ENCODE peak calls at places on chromosomes 16 and 17, in nine cellular contexts. V is body of pancreas, S is suprapubic skin, U is GM12878, H is transverse colon, E is A549, D is esophagus squamous epithelium, R is K562, T is endothelial cell of umbilical vein. B is an unnamed sample.

GRCh38 chr17:28145348-28145747 is 102.9 kb downstream of the NLK start:
- DNase-seq in S (no peak), U (no peak), E (no peak), D (no peak), H (no peak), R (no peak), V (no peak), T (no peak), B (no peak)

GRCh38 chr17:44794699-44795413 is 35.2 kb downstream of the GJC1 start:
- DNase-seq in S (no peak), T (peak), U (no peak), E (peak), D (no peak), V (no peak), R (no peak), H (no peak), B (no peak)

GRCh38 chr17:2383628-2384167 is 17.2 kb downstream of the MNT start:
- DNase-seq in E (no peak), S (no peak), D (no peak), V (no peak), T (no peak), H (no peak), R (no peak), U (no peak), B (no peak)

GRCh38 chr16:4882633-4883285 is 35.5 kb downstream of the UBN1 start:
- DNase-seq in V (peak), T (no peak), H (no peak), R (no peak), D (no peak), U (no peak), S (no peak), E (no peak), B (peak)

GRCh38 chr17:32772453-32773025 is 104.4 kb downstream of the MYO1D start:
- DNase-seq in S (no peak), H (no peak), R (no peak), D (no peak), U (peak), T (no peak), E (no peak), V (no peak), B (no peak)

GRCh38 chr16:82867425-82867824 is 240.7 kb downstream of the CDH13 start:
- DNase-seq in R (no peak), H (no peak), U (no peak), V (no peak), D (no peak), T (peak), S (no peak), E (no peak), B (no peak)

GRCh38 chr16:8816967-8817662 is 19.5 kb downstream of the PMM2 start:
- DNase-seq in H (no peak), U (no peak), D (no peak), E (no peak), S (no peak), T (no peak), V (no peak), R (no peak), B (no peak)

GRCh38 chr16:50591800-50592771 is 43.9 kb downstream of the NKD1 start:
- DNase-seq in D (no peak), U (no peak), T (no peak), S (no peak), V (peak), E (no peak), H (peak), R (no peak), B (peak)

GRCh38 chr17:65191805-65192740 is 54.9 kb downstream of the RGS9 start:
- DNase-seq in S (no peak), D (no peak), T (peak), U (no peak), H (no peak), V (no peak), E (peak), R (no peak), B (no peak)

GRCh38 chr17:72467841-72468653 is 347.2 kb downstream of the SOX9 start:
- DNase-seq in E (no peak), R (no peak), T (no peak), H (peak), D (no peak), U (no peak), S (no peak), V (peak), B (no peak)

GRCh38 chr16:4402439-4403132 is 13.8 kb downstream of the CORO7 start:
- DNase-seq in T (peak), U (no peak), R (peak), V (peak), D (no peak), E (peak), S (peak), H (peak), B (peak)

GRCh38 chr17:77494664-77495435 is 354.1 kb downstream of the SEC14L1 start:
- DNase-seq in H (peak), E (peak), R (peak), U (no peak), D (no peak), V (peak), S (peak), T (peak), B (peak)

GRCh38 chr17:69761011-69761410 is 314.0 kb upstream of the KCNJ16 start:
- DNase-seq in E (no peak), U (no peak), T (no peak), D (no peak), R (no peak), V (no peak), S (no peak), H (no peak), B (no peak)

GRCh38 chr17:83053779-83054451 is 25.5 kb upstream of the METRNL start:
- DNase-seq in H (no peak), S (no peak), E (no peak), T (no peak), R (no peak), V (peak), U (no peak), D (no peak), B (no peak)

GRCh38 chr16:56777533-56777932 is 47.6 kb downstream of the NUP93 start:
- DNase-seq in S (no peak), H (no peak), V (no peak), T (no peak), E (no peak), U (no peak), D (no peak), R (no peak), B (no peak)

GRCh38 chr16:29007865-29008593 is 23.2 kb downstream of the LAT start:
- DNase-seq in R (peak), H (no peak), U (no peak), E (no peak), T (no peak), V (no peak), D (no peak), S (no peak), B (no peak)

GRCh38 chr17:3689262-3690093 is 6.5 kb downstream of the P2RX5 start:
- DNase-seq in U (no peak), H (no peak), E (no peak), T (no peak), S (no peak), V (no peak), R (no peak), D (no peak), B (no peak)

GRCh38 chr17:64694207-64694606 is 32.1 kb upstream of the SMURF2 start:
- DNase-seq in E (peak), T (peak), D (no peak), U (no peak), S (no peak), V (peak), H (peak), R (no peak), B (peak)

GRCh38 chr17:7124923-7125322 is 10.3 kb upstream of the ASGR2 start:
- DNase-seq in U (no peak), H (no peak), E (no peak), S (no peak), V (no peak), T (no peak), R (no peak), D (no peak), B (peak)

GRCh38 chr17:54991567-54991966 is 23.0 kb downstream of the STXBP4 start:
- DNase-seq in E (no peak), D (no peak), S (no peak), H (no peak), R (no peak), V (no peak), T (no peak), U (no peak), B (no peak)

GRCh38 chr16:88938933-88939813 is 37.8 kb downstream of the CBFA2T3 start:
- DNase-seq in H (no peak), R (no peak), T (no peak), U (no peak), D (no peak), E (no peak), S (no peak), V (no peak), B (no peak)

GRCh38 chr16:27720731-27721547 is 171.0 kb downstream of the KATNIP start:
- DNase-seq in H (no peak), S (no peak), R (no peak), E (no peak), T (no peak), D (no peak), U (no peak), V (no peak), B (no peak)

GRCh38 chr17:27315322-27315721 is 21.4 kb downstream of the WSB1 start:
- DNase-seq in E (no peak), T (no peak), H (peak), R (no peak), S (no peak), D (no peak), U (no peak), V (peak), B (no peak)

GRCh38 chr17:77140878-77141767 is at the start of gene SEC14L1:
- DNase-seq in V (peak), D (no peak), S (peak), H (peak), U (no peak), R (peak), E (no peak), T (no peak), B (peak)

GRCh38 chr16:11687606-11688519 is 19.6 kb downstream of the SNN start:
- DNase-seq in H (no peak), U (no peak), V (no peak), S (peak), T (no peak), E (no peak), D (no peak), R (no peak), B (peak)

GRCh38 chr17:46910179-46910927 is 12.6 kb upstream of the GOSR2 start:
- DNase-seq in D (no peak), H (no peak), U (no peak), T (no peak), R (no peak), E (no peak), V (peak), S (no peak), B (no peak)

GRCh38 chr16:56338566-56339318 is 86.6 kb downstream of the AMFR start:
- DNase-seq in U (no peak), S (no peak), H (no peak), R (no peak), V (no peak), D (no peak), T (no peak), E (no peak), B (no peak)

GRCh38 chr17:75549246-75550138 is 24.0 kb downstream of the LLGL2 start:
- DNase-seq in S (no peak), H (peak), V (peak), T (no peak), E (peak), D (no peak), U (no peak), R (no peak), B (no peak)

GRCh38 chr17:77148959-77149510 is 8.3 kb downstream of the SEC14L1 start:
- DNase-seq in S (no peak), U (no peak), V (peak), D (no peak), T (no peak), E (no peak), R (no peak), H (no peak), B (no peak)

GRCh38 chr16:57810197-57811024 is 8.1 kb upstream of the KIFC3 start:
- DNase-seq in H (peak), R (peak), V (peak), S (peak), U (peak), T (peak), E (peak), D (peak), B (peak)

GRCh38 chr16:10314811-10315210 is 71.0 kb upstream of the ATF7IP2 start:
- DNase-seq in S (no peak), V (no peak), E (no peak), T (no peak), H (no peak), R (no peak), D (no peak), U (no peak), B (no peak)

GRCh38 chr17:7081341-7082062 is 1.5 kb upstream of the CLEC10A start:
- DNase-seq in T (no peak), H (no peak), V (no peak), D (no peak), R (no peak), E (no peak), S (no peak), U (no peak), B (peak)

GRCh38 chr16:54080524-54081008 is 206.0 kb downstream of the IRX3 start:
- DNase-seq in S (no peak), E (peak), D (no peak), T (no peak), V (peak), U (no peak), R (no peak), H (no peak), B (no peak)

GRCh38 chr16:85569615-85570212 is 43.4 kb upstream of the GSE1 start:
- DNase-seq in V (peak), E (no peak), R (peak), T (no peak), D (no peak), H (peak), U (peak), S (no peak), B (no peak)

GRCh38 chr17:62882878-62883277 is 74.8 kb upstream of the MARCHF10 start:
- DNase-seq in U (no peak), T (no peak), H (no peak), E (no peak), S (no peak), R (no peak), D (no peak), V (peak), B (no peak)

GRCh38 chr17:80426671-80427326 is 11.8 kb downstream of the ENDOV start:
- DNase-seq in V (peak), D (no peak), R (peak), T (peak), S (no peak), E (peak), H (peak), U (peak), B (peak)

GRCh38 chr17:79620207-79621038 is 9.6 kb upstream of the RBFOX3 start:
- DNase-seq in V (no peak), S (peak), U (no peak), R (no peak), E (no peak), H (peak), T (no peak), D (no peak), B (peak)

GRCh38 chr17:40063034-40063765 is 435 bp downstream of the THRA start:
- DNase-seq in V (peak), H (peak), T (peak), E (no peak), R (peak), U (no peak), D (no peak), S (peak), B (peak)
- TF ChIP-seq POLR2A in V (peak), H (peak), T (no peak), E (no peak), R (peak), U (no peak), D (no peak), S (no peak), B (peak)

GRCh38 chr17:56832446-56832845 is 1.3 kb downstream of the C17orf67 start:
- DNase-seq in R (no peak), V (no peak), U (no peak), T (no peak), D (no peak), E (no peak), S (no peak), H (no peak), B (no peak)
- H3K27ac ChIP-seq in R (no peak), V (no peak), U (no peak), T (no peak), D (no peak), E (no peak), S (no peak), H (peak), B (no peak)

DNA sequence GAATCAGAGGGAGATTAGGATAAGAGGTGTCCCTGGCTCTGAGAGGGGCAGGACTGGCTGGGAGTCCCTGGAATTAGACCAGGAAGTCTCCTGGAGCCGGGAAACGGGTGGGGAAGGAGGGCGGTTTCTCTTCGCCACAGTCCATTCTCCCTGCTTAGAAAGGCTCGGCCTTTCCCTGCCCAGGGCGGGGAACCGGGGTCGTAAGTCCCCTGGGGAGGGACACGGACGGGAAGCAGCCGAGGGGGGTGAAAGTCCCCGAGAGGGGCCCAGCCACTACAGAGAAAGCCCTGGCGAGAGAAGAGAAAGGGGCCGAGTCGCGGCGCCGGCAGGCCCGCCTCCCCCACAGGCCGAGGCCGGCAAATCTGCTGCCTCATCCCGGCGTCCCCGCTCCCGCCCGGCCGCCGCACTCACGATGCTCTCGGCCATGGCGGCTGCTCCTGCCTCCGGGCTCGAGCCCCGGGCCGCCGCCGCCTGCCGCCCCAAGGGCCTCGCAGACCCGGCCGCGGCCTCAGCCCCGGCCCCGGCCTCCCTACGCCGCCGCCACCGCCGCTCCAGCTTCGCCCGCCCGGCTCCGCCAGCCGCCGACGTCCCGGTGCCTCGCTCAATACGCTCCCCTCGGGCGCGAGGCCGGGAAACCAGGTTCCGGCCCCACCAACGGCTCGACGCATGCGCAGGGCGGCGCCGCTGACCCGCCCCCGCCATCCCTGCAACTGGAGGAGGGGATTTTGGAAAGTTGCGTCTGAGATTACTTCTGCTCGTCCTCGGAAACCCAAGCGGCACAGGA is at the start of the genes NPLOC4 and TSPAN10:
- DNase-seq in T (peak), R (peak), D (no peak), E (peak), U (peak), H (peak), V (peak), S (peak), B (peak)
- TF ChIP-seq POLR2A in T (peak), R (no peak), D (no peak), E (peak), U (peak), H (peak), V (peak), S (peak), B (peak)

GRCh38 chr17:43129671-43130010 is 4.5 kb upstream of the BRCA1 start:
- DNase-seq in R (no peak), D (no peak), S (no peak), E (no peak), V (no peak), T (peak), U (no peak), H (no peak), B (no peak)
- H3K27ac ChIP-seq in R (no peak), D (peak), S (peak), E (no peak), V (peak), T (peak), U (no peak), H (no peak), B (peak)

GRCh38 chr16:31033709-31034492 is 543 bp downstream of the STX4 start:
- DNase-seq in T (peak), H (peak), V (peak), U (peak), R (peak), E (peak), S (peak), D (peak), B (peak)
- TF ChIP-seq POLR2A in T (peak), H (peak), V (peak), U (no peak), R (peak), E (no peak), S (peak), D (no peak), B (peak)

GRCh38 chr17:66461343-66461995 is 159.1 kb downstream of the PRKCA start:
- DNase-seq in S (no peak), E (no peak), R (no peak), U (no peak), H (no peak), D (no peak), V (no peak), T (no peak), B (no peak)

GRCh38 chr17:66464921-66465320 is 162.5 kb downstream of the PRKCA start:
- DNase-seq in E (no peak), U (no peak), D (no peak), V (no peak), S (no peak), T (no peak), H (no peak), R (no peak), B (no peak)

GRCh38 chr17:66460558-66460957 is 158.1 kb downstream of the PRKCA start:
- DNase-seq in D (no peak), H (no peak), T (no peak), U (no peak), V (no peak), E (no peak), S (no peak), R (no peak), B (no peak)

GRCh38 chr17:66459811-66460270 is 157.4 kb downstream of the PRKCA start:
- DNase-seq in U (no peak), S (no peak), T (peak), R (no peak), V (peak), E (peak), D (no peak), H (peak), B (peak)

DNA sequence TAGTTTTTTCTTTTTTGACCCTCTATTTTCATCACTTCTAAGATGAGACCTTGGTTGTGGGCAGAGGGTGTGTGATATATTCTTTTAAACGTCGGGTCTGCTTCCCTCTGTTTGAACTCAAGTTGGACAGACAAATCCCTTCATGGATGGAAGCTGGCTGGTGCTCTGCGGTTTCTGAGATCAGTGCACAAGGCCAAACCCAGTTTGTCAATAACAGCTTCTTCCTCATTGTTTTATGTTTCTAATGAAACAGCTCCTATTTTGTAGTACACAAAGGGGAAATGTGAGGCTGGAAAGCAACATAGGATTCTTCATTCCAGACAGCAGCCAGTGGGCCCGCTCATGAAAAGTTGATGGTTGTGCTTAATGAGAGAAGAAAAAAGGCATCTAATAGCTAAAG is 159.6 kb downstream of the PRKCA start:
- DNase-seq in E (no peak), T (no peak), V (no peak), H (peak), U (no peak), R (no peak), S (no peak), D (no peak), B (no peak)
- H3K27ac ChIP-seq in E (peak), T (peak), V (no peak), H (peak), U (no peak), R (no peak), S (peak), D (no peak), B (no peak)

DNA sequence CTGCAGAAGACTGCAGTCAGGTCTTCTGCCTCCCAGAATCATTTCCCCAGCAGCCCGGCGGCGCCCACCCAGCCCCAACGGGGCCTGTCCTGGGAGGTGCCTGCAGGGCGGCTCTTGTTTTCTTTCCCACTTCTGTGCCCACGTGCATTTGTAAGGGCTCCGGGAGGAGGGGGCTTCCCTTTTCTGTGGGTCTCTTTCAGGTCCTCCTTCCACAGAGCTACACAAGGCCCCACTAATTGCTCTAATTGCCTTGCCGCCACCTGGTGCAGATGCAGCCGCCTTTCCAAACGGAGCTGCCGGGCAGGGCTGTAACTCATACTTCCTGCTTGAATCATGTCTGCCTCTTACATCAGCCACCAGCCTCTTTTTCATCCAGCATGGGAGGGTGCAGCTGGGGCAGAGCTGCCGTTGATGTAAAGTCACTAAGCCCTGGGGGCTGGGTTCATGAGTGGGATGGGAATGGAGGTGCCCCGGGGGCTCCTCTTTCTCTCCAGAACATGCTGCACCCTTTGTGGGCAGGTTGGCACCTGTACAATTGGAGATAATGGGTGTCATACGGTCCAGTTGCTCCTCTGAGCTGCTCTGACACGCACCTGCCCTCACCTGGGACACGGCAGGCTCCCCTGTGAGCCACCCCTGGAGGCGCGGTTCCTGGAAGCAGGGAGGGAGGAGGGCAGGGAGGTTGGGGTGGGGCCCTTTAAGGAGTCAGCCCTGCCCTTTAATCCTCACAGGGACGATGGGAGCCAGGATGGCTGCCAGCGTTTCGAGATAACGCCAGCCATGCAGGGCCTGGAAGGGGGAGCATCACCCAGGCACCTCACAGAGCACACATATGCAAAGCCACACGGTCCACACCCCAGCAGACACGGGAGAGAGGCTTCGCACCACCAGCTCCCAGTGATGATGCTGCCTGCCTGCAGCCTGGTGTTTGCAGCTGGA is 41.1 kb upstream of the KLHDC4 start:
- DNase-seq in S (no peak), V (peak), U (no peak), H (peak), E (peak), R (peak), T (peak), D (peak), B (no peak)
- TF ChIP-seq POLR2A in S (no peak), V (peak), U (peak), H (no peak), E (peak), R (no peak), T (no peak), D (no peak), B (no peak)

B was measured in right lobe of liver.